ENCODE peak calls at places on chromosomes 6 and 20, in five cellular contexts. One of them, this sample, is unnamed.

GRCh38 chr6:33627876-33628275 is 6.8 kb downstream of the ITPR3 start:
- DNase-seq in uterus: no peak
- DNase-seq in neural progenitor cell: peak; percentile 37
- DNase-seq in adrenal gland: no peak
- DNase-seq in H1: no peak
- DNase-seq in this sample: no peak

GRCh38 chr20:37229300-37229699 is 32.3 kb downstream of the GHRH start:
- DNase-seq in uterus: no peak
- DNase-seq in neural progenitor cell: peak; percentile 75
- DNase-seq in adrenal gland: no peak
- DNase-seq in H1: peak; percentile 44
- DNase-seq in this sample: no peak

GRCh38 chr6:46730918-46731461 is 4.2 kb downstream of the PLA2G7 start:
- DNase-seq in uterus: no peak
- DNase-seq in neural progenitor cell: no peak
- DNase-seq in adrenal gland: no peak
- DNase-seq in H1: no peak
- DNase-seq in this sample: no peak

GRCh38 chr6:75170666-75171065 is 35.2 kb downstream of the COL12A1 start:
- DNase-seq in uterus: no peak
- DNase-seq in neural progenitor cell: no peak
- DNase-seq in adrenal gland: no peak
- DNase-seq in H1: no peak
- DNase-seq in this sample: no peak

GRCh38 chr20:47198254-47198671 is 158.2 kb downstream of the ZMYND8 start:
- DNase-seq in uterus: no peak
- DNase-seq in neural progenitor cell: no peak
- DNase-seq in adrenal gland: no peak
- DNase-seq in H1: no peak
- DNase-seq in this sample: no peak

GRCh38 chr6:156848533-156848932 is 71.4 kb downstream of the ARID1B start:
- DNase-seq in uterus: peak; percentile 55
- DNase-seq in neural progenitor cell: peak; percentile 38
- DNase-seq in adrenal gland: no peak
- DNase-seq in H1: no peak
- DNase-seq in this sample: no peak

GRCh38 chr20:3101737-3102574 is 17.4 kb upstream of the AVP start:
- DNase-seq in uterus: no peak
- DNase-seq in neural progenitor cell: no peak
- DNase-seq in adrenal gland: no peak
- DNase-seq in H1: no peak
- DNase-seq in this sample: no peak

GRCh38 chr6:120055071-120055470 is 705.5 kb upstream of the MAN1A1 start:
- DNase-seq in uterus: no peak
- DNase-seq in neural progenitor cell: no peak
- DNase-seq in adrenal gland: no peak
- DNase-seq in H1: no peak
- DNase-seq in this sample: no peak

GRCh38 chr6:108167449-108167903 is 1.7 kb downstream of the NR2E1 start:
- DNase-seq in uterus: no peak
- DNase-seq in neural progenitor cell: peak; percentile 77
- DNase-seq in adrenal gland: no peak
- DNase-seq in H1: no peak
- DNase-seq in this sample: no peak

GRCh38 chr20:15232243-15232642 is 894.8 kb upstream of the FLRT3 start:
- DNase-seq in uterus: no peak
- DNase-seq in neural progenitor cell: no peak
- DNase-seq in adrenal gland: no peak
- DNase-seq in H1: no peak
- DNase-seq in this sample: no peak

GRCh38 chr20:61581825-61582188 is 329.7 kb downstream of the CDH4 start:
- DNase-seq in uterus: no peak
- DNase-seq in neural progenitor cell: no peak
- DNase-seq in adrenal gland: no peak
- DNase-seq in H1: no peak
- DNase-seq in this sample: no peak

GRCh38 chr6:144033816-144034540 is 25.9 kb upstream of the PLAGL1 start:
- DNase-seq in uterus: no peak
- DNase-seq in neural progenitor cell: peak; percentile 8
- DNase-seq in adrenal gland: peak; percentile 29
- DNase-seq in H1: no peak
- DNase-seq in this sample: peak; percentile 16
- H3K4me3 ChIP-seq in uterus: no peak overlapping the region
- H3K4me3 ChIP-seq in neural progenitor cell: no peak overlapping the region
- H3K4me3 ChIP-seq in adrenal gland: no peak overlapping the region
- H3K4me3 ChIP-seq in H1: no peak overlapping the region
- H3K4me3 ChIP-seq in this sample: no peak overlapping the region

DNA sequence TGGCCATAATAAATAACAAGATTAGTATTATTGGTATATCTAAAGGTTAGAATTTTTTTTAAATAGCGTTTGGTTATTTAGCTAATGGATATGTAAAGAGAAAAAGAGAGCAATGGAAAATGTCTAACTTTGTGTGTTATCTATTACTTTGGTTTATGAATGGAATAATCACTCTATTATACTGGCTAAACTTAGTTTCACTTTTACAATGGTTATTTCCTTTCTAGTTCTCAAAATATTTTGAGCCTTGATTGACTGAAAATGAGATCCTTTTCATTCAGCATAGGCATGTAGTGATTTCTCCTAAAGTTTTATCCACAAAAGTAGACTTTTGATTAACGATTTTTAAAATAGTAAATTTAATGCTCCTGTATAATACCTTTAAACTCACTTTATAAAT is 51.6 kb upstream of the MLIP start:
- DNase-seq in uterus: no peak
- DNase-seq in neural progenitor cell: no peak
- DNase-seq in adrenal gland: no peak
- DNase-seq in H1: no peak
- DNase-seq in this sample: no peak
- H3K27ac ChIP-seq in uterus: no peak overlapping the region
- H3K27ac ChIP-seq in neural progenitor cell: no peak overlapping the region
- H3K27ac ChIP-seq in adrenal gland: no peak overlapping the region
- H3K27ac ChIP-seq in H1: no peak overlapping the region
- H3K27ac ChIP-seq in this sample: no peak overlapping the region

DNA sequence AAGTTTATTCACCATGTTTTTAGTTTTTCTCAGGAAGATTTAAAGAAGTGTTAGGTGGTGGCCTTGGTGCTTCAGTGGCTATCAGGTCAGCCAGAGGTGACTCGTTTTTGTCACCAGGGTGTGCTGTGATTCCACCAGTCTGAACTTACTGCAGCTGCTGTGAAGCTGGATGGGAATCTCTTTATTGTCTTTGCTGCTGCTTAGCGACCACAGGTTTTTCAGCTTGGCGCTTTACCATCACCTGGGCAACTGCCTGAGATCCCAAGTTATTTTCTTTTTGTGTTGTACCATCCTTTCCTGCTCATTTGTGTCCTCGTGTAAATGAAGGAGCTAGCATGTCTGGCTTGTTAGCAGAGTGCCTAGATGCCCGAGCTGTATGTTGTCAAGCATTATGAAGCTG is 146.9 kb downstream of the MACROD2 start:
- DNase-seq in uterus: no peak
- DNase-seq in neural progenitor cell: peak; percentile 85
- DNase-seq in adrenal gland: peak; percentile 63
- DNase-seq in H1: peak; percentile 46
- DNase-seq in this sample: peak; percentile 2
- TF ChIP-seq CTCF in uterus: no peak
- TF ChIP-seq CTCF in neural progenitor cell: peak; percentile 84
- TF ChIP-seq CTCF in adrenal gland: peak; percentile 59
- TF ChIP-seq CTCF in H1: peak; percentile 86
- TF ChIP-seq CTCF in this sample: peak; percentile 45

DNA sequence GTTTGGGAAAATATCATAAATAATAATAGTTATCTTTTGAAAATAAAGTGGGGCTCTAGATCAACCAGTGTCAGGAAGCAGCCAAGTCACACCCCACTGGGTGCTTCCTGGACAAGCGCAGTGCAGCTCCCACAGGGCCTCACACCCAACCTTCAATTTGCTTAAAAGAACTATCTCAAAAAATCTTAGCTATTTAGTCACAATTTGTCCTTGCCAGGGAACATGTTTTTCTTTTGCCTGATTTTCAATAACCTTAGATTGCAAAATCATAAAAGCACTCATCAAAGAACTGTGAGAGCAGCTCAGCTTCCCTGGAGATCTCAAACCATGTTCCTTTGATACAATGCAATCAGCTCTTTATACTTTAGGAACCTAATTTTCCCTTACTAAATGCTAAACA is 1.6 kb upstream of the NCOA7 start:
- DNase-seq in uterus: no peak
- DNase-seq in neural progenitor cell: no peak
- DNase-seq in adrenal gland: peak; percentile 52
- DNase-seq in H1: no peak
- DNase-seq in this sample: no peak
- H3K4me3 ChIP-seq in uterus: no peak overlapping the region
- H3K4me3 ChIP-seq in neural progenitor cell: no peak overlapping the region
- H3K4me3 ChIP-seq in adrenal gland: peak overlapping the region; percentile 94
- H3K4me3 ChIP-seq in H1: peak overlapping the region; percentile 75
- H3K4me3 ChIP-seq in this sample: no peak overlapping the region

GRCh38 chr20:63466250-63466825 is 6.1 kb downstream of the KCNQ2 start:
- DNase-seq in uterus: no peak
- DNase-seq in neural progenitor cell: no peak
- DNase-seq in adrenal gland: no peak
- DNase-seq in H1: no peak
- DNase-seq in this sample: no peak
- H3K27ac ChIP-seq in uterus: no peak overlapping the region
- H3K27ac ChIP-seq in neural progenitor cell: no peak overlapping the region
- H3K27ac ChIP-seq in adrenal gland: no peak overlapping the region
- H3K27ac ChIP-seq in H1: no peak overlapping the region
- H3K27ac ChIP-seq in this sample: no peak overlapping the region

DNA sequence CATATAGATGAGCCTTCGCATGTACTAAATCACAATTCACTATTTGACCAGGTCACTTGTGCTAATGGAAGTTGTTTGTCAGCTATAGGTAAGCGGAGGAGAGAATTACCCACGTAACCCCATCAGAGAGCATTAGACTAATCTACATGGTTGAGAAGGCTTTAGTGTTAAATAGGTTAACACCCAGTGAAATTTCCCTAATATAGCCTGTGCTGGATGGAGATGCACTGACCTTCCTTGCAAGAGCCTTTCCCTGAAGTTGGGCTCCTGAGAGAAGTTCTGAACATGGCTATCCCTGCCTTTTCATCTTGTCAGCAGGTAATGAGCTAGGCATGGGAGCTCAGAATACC is 78.1 kb downstream of the TNFAIP3 start:
- DNase-seq in uterus: no peak
- DNase-seq in neural progenitor cell: no peak
- DNase-seq in adrenal gland: no peak
- DNase-seq in H1: no peak
- DNase-seq in this sample: no peak
- TF ChIP-seq CTCF in uterus: no peak
- TF ChIP-seq CTCF in neural progenitor cell: no peak
- TF ChIP-seq CTCF in adrenal gland: peak; percentile 0
- TF ChIP-seq CTCF in H1: no peak
- TF ChIP-seq CTCF in this sample: no peak

GRCh38 chr6:45676376-45676775 is 298.6 kb upstream of the SUPT3H start:
- DNase-seq in uterus: no peak
- DNase-seq in neural progenitor cell: no peak
- DNase-seq in adrenal gland: no peak
- DNase-seq in H1: no peak
- DNase-seq in this sample: no peak
- H3K4me3 ChIP-seq in uterus: no peak overlapping the region
- H3K4me3 ChIP-seq in neural progenitor cell: no peak overlapping the region
- H3K4me3 ChIP-seq in adrenal gland: no peak overlapping the region
- H3K4me3 ChIP-seq in H1: no peak overlapping the region
- H3K4me3 ChIP-seq in this sample: no peak overlapping the region

GRCh38 chr6:131764350-131764749 is 43.5 kb upstream of the ENPP1 start:
- DNase-seq in uterus: no peak
- DNase-seq in neural progenitor cell: no peak
- DNase-seq in adrenal gland: no peak
- DNase-seq in H1: no peak
- DNase-seq in this sample: no peak

GRCh38 chr6:131761762-131762067 is 46.1 kb upstream of the ENPP1 start:
- DNase-seq in uterus: no peak
- DNase-seq in neural progenitor cell: no peak
- DNase-seq in adrenal gland: no peak
- DNase-seq in H1: no peak
- DNase-seq in this sample: no peak

GRCh38 chr6:131765081-131765852 is 42.6 kb upstream of the ENPP1 start:
- DNase-seq in uterus: no peak
- DNase-seq in neural progenitor cell: peak; percentile 3
- DNase-seq in adrenal gland: no peak
- DNase-seq in H1: no peak
- DNase-seq in this sample: no peak

GRCh38 chr6:131762984-131763383 is 44.8 kb upstream of the ENPP1 start:
- DNase-seq in uterus: no peak
- DNase-seq in neural progenitor cell: no peak
- DNase-seq in adrenal gland: no peak
- DNase-seq in H1: no peak
- DNase-seq in this sample: no peak

GRCh38 chr6:131763749-131764148 is 44.1 kb upstream of the ENPP1 start:
- DNase-seq in uterus: no peak
- DNase-seq in neural progenitor cell: no peak
- DNase-seq in adrenal gland: no peak
- DNase-seq in H1: no peak
- DNase-seq in this sample: no peak
- H3K27ac ChIP-seq in uterus: no peak overlapping the region
- H3K27ac ChIP-seq in neural progenitor cell: no peak overlapping the region
- H3K27ac ChIP-seq in adrenal gland: no peak overlapping the region
- H3K27ac ChIP-seq in H1: no peak overlapping the region
- H3K27ac ChIP-seq in this sample: no peak overlapping the region

DNA sequence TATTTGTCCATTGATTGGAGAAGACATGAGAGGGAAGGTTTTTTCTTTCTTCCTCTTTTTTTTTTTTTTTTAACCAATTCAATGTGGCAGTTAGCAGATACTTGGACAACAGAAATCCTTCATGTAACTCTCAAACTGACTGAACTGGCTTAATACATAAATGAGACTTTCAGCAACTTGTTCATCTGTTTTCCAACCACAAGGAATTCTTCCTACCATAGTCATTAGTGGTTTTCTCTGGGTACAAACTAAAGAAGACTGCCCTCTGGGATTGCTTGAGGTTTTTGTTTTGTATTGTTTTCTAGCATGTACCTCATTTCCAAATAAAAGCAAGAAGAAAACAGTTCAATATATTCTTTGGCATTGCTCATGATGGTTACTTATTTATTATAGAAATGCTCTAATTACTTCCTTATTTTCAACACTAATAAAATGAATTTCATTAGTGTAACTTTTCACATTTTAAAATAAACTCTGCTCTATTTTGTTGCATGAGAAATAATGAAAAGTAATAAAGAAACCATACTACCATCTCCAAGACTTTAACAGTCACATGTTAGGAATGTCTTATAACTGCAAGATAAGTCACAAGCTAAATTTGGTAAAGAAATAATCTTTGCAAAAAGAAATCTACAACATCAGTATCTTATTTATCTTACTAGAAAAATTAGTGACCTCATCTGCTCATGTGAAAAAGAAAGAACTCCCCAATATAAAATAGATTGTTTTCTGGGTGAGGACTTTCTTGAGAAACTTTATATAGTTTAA is 52.0 kb downstream of the ME1 start:
- DNase-seq in uterus: no peak
- DNase-seq in neural progenitor cell: no peak
- DNase-seq in adrenal gland: no peak
- DNase-seq in H1: no peak
- DNase-seq in this sample: peak; percentile 10
- TF ChIP-seq CTCF in uterus: no peak
- TF ChIP-seq CTCF in neural progenitor cell: no peak
- TF ChIP-seq CTCF in adrenal gland: no peak
- TF ChIP-seq CTCF in H1: no peak
- TF ChIP-seq CTCF in this sample: peak; percentile 5

This sample was measured in AG04450.